ENCODE peak calls at places on chromosomes 7 and 10, in eight cellular contexts. H, P, J, U, F, V, K and G are unnamed samples.

GRCh38 chr10:32056136-32057040 is at the start of gene KIF5B:
- DNase-seq in J (peak), K (peak), H (peak), F (peak), U (peak), P (peak), V (peak), G (peak)

GRCh38 chr7:78473902-78474301 is 675.3 kb downstream of the PHTF2 start:
- DNase-seq in V (no peak), H (no peak), F (no peak), K (no peak), P (no peak), J (no peak), U (no peak), G (no peak)

GRCh38 chr7:137816696-137817320 is 30.0 kb downstream of the DGKI start:
- DNase-seq in K (no peak), V (no peak), U (no peak), H (no peak), J (no peak), P (peak), F (no peak), G (no peak)

GRCh38 chr7:50592940-50593339 is 27.7 kb upstream of the DDC start:
- DNase-seq in H (no peak), U (no peak), P (no peak), K (no peak), F (no peak), J (no peak), V (no peak), G (no peak)

GRCh38 chr7:133829336-133829897 is 297.7 kb upstream of the LRGUK start:
- DNase-seq in H (no peak), K (no peak), J (no peak), V (no peak), F (peak), P (peak), U (no peak), G (no peak)

GRCh38 chr10:89440262-89440661 is 25.9 kb downstream of the IFIT5 start:
- DNase-seq in U (no peak), H (no peak), V (no peak), P (no peak), F (no peak), K (no peak), J (no peak), G (no peak)

GRCh38 chr10:49076741-49077521 is 38.4 kb downstream of the VSTM4 start:
- DNase-seq in J (no peak), K (peak), F (peak), V (peak), H (peak), U (no peak), P (no peak), G (no peak)

GRCh38 chr7:132425920-132426319 is 150.3 kb downstream of the PLXNA4 start:
- DNase-seq in V (no peak), K (no peak), U (no peak), H (no peak), J (no peak), P (no peak), F (no peak), G (no peak)

GRCh38 chr7:91519241-91520200 is 255.3 kb downstream of the FZD1 start:
- DNase-seq in K (no peak), F (peak), U (no peak), H (no peak), J (no peak), V (no peak), P (no peak), G (no peak)

GRCh38 chr10:116974442-116975005 is 30.5 kb downstream of the SHTN1 start:
- DNase-seq in V (peak), U (no peak), P (peak), F (peak), H (no peak), J (no peak), K (no peak), G (no peak)

GRCh38 chr7:139490130-139490529 is 6.7 kb upstream of the KLRG2 start:
- DNase-seq in V (no peak), J (no peak), K (no peak), F (no peak), H (no peak), P (no peak), U (peak), G (no peak)

GRCh38 chr10:104026762-104027161 is 58.9 kb downstream of the COL17A1 start:
- DNase-seq in F (no peak), H (no peak), P (no peak), U (no peak), J (no peak), K (no peak), V (no peak), G (no peak)

GRCh38 chr7:131509087-131509486 is 47.3 kb downstream of the PODXL start:
- DNase-seq in H (no peak), U (no peak), F (no peak), J (no peak), P (no peak), K (no peak), V (no peak), G (no peak)

GRCh38 chr7:37105762-37106161 is 342.9 kb downstream of the ELMO1 start:
- DNase-seq in V (no peak), K (no peak), P (no peak), F (no peak), H (no peak), J (no peak), U (no peak), G (no peak)

GRCh38 chr7:50660040-50660829 is 95.0 kb upstream of the DDC start:
- DNase-seq in F (no peak), K (peak), H (peak), J (peak), P (no peak), U (no peak), V (peak), G (no peak)